ENCODE peak calls at places on chromosome 17, in eight cellular contexts. F, M, D, N, A, S, O and G are unnamed samples.

GRCh38 chr17:73882590-73882989 is 238.3 kb upstream of the SDK2 start:
- DNase-seq in F (no peak), M (no peak), D (no peak), N (no peak), A (no peak), S (no peak), O (no peak), G (no peak)

GRCh38 chr17:78889525-78889924 is 13.5 kb downstream of the CEP295NL start:
- DNase-seq in F (no peak), M (no peak), D (no peak), N (peak), A (no peak), S (no peak), O (no peak), G (peak)

GRCh38 chr17:4565209-4566141 is 5.1 kb upstream of the GGT6 start:
- DNase-seq in F (peak), M (peak), D (peak), N (peak), A (no peak), S (no peak), O (no peak), G (peak)

GRCh38 chr17:58326609-58327341 is 1.8 kb downstream of the TSPOAP1 start:
- DNase-seq in F (no peak), M (no peak), D (peak), N (peak), A (no peak), S (no peak), O (no peak), G (no peak)

GRCh38 chr17:74531231-74531761 is at the start of gene CD300LB:
- DNase-seq in F (no peak), M (peak), D (no peak), N (no peak), A (no peak), S (no peak), O (no peak), G (no peak)

GRCh38 chr17:81379523-81379942 is 15.7 kb upstream of the BAHCC1 start:
- DNase-seq in F (peak), M (no peak), D (peak), N (no peak), A (no peak), S (no peak), O (no peak), G (no peak)

GRCh38 chr17:17648762-17649161 is 32.5 kb upstream of the RAI1 start:
- DNase-seq in F (peak), M (no peak), D (no peak), N (no peak), A (no peak), S (no peak), O (no peak), G (no peak)

GRCh38 chr17:45690876-45691275 is 93.2 kb upstream of the CRHR1 start:
- DNase-seq in F (no peak), M (no peak), D (no peak), N (no peak), A (no peak), S (no peak), O (no peak), G (no peak)

GRCh38 chr17:410674-411401 is 58.2 kb upstream of the RPH3AL start:
- DNase-seq in F (peak), M (no peak), D (peak), N (no peak), A (no peak), S (peak), O (no peak), G (no peak)

GRCh38 chr17:34579017-34579946 is at the start of gene TMEM132E:
- DNase-seq in F (peak), M (peak), D (peak), N (no peak), A (peak), S (no peak), O (no peak), G (no peak)

GRCh38 chr17:43591750-43592562 is 45.8 kb upstream of the ETV4 start:
- DNase-seq in F (no peak), M (no peak), D (peak), N (no peak), A (no peak), S (no peak), O (no peak), G (no peak)

GRCh38 chr17:6393368-6393952 is 41.5 kb downstream of the AIPL1 start:
- DNase-seq in F (peak), M (peak), D (no peak), N (no peak), A (no peak), S (no peak), O (no peak), G (no peak)

GRCh38 chr17:34201225-34201624 is 53.9 kb upstream of the CCL2 start:
- DNase-seq in F (no peak), M (no peak), D (no peak), N (no peak), A (no peak), S (no peak), O (no peak), G (no peak)

GRCh38 chr17:41666336-41666680 is 22.4 kb upstream of the EIF1 start:
- DNase-seq in F (peak), M (no peak), D (peak), N (peak), A (peak), S (no peak), O (no peak), G (peak)

GRCh38 chr17:78117027-78117981 is 11.3 kb downstream of the TMC6 start:
- DNase-seq in F (peak), M (no peak), D (peak), N (peak), A (no peak), S (no peak), O (no peak), G (no peak)

GRCh38 chr17:63826468-63827001 is 696 bp upstream of the PSMC5 start:
- DNase-seq in F (no peak), M (no peak), D (peak), N (peak), A (no peak), S (no peak), O (no peak), G (no peak)

GRCh38 chr17:77313831-77314230 is 173.1 kb downstream of the SEC14L1 start:
- DNase-seq in F (no peak), M (no peak), D (no peak), N (no peak), A (no peak), S (no peak), O (no peak), G (no peak)

GRCh38 chr17:3759597-3760216 is 36.0 kb downstream of the HASPIN start:
- DNase-seq in F (no peak), M (no peak), D (no peak), N (no peak), A (no peak), S (no peak), O (no peak), G (no peak)

GRCh38 chr17:77609553-77610517 is 348.7 kb upstream of the TNRC6C start:
- DNase-seq in F (no peak), M (no peak), D (no peak), N (peak), A (no peak), S (peak), O (no peak), G (peak)

GRCh38 chr17:82901356-82901755 is 61.5 kb upstream of the ZNF750 start:
- DNase-seq in F (no peak), M (no peak), D (no peak), N (no peak), A (no peak), S (no peak), O (no peak), G (no peak)